ENCODE peak calls at places on chromosomes 4 and X, in seven cellular contexts. C, U, R, B, J, M and T are unnamed samples. For H3K36me3 and H3K4me1, the result is how much of the 10 kb centered on the place peaks cover.

GRCh38 chr4:180336494-180337090 is 1906.6 kb upstream of the TENM3 start:
- DNase-seq in C (no peak), U (no peak), R (no peak), B (no peak), J (no peak), M (no peak), T (peak)

GRCh38 chr4:180767330-180767729 is 1475.9 kb upstream of the TENM3 start:
- DNase-seq in C (no peak), U (no peak), R (no peak), B (no peak), J (no peak), M (no peak), T (peak)

GRCh38 chrX:29528281-29528680 is 687.1 kb upstream of the MAGEB2 start:
- DNase-seq in C (no peak), U (no peak), R (no peak), B (no peak), J (no peak), M (no peak), T (no peak)

GRCh38 chrX:27599928-27600327 is 9.8 kb downstream of the DCAF8L2 start:
- DNase-seq in C (no peak), U (peak), R (no peak), B (no peak), J (no peak), M (no peak), T (no peak)

GRCh38 chr4:176044589-176044951 is 21.1 kb upstream of the WDR17 start:
- DNase-seq in C (peak), U (peak), R (no peak), B (no peak), J (no peak), M (no peak), T (no peak)

GRCh38 chr4:181559637-181560036 is 683.6 kb upstream of the TENM3 start:
- DNase-seq in C (no peak), U (no peak), R (no peak), B (no peak), J (no peak), M (no peak), T (no peak)

GRCh38 chr4:80990851-80991250 is 39.7 kb upstream of the BMP3 start:
- DNase-seq in C (no peak), U (no peak), R (no peak), B (no peak), J (no peak), M (no peak), T (peak)

GRCh38 chrX:138890491-138890890 is 179.0 kb upstream of the FGF13 start:
- DNase-seq in C (no peak), U (peak), R (no peak), B (no peak), J (no peak), M (no peak), T (no peak)

GRCh38 chrX:129574214-129574613 is 34.2 kb downstream of the OCRL start:
- DNase-seq in C (no peak), U (no peak), R (no peak), B (no peak), J (no peak), M (no peak), T (no peak)

GRCh38 chr4:137532869-137533236 is 559 bp upstream of the PCDH18 start:
- DNase-seq in C (no peak), U (peak), R (no peak), B (no peak), J (no peak), M (no peak), T (no peak)

GRCh38 chrX:132532955-132533354 is 44.1 kb upstream of the MBNL3 start:
- DNase-seq in C (no peak), U (peak), R (no peak), B (no peak), J (no peak), M (no peak), T (no peak)

GRCh38 chrX:9267415-9267814 is 197.4 kb upstream of the TBL1X start:
- DNase-seq in C (no peak), U (no peak), R (no peak), B (no peak), J (no peak), M (no peak), T (no peak)

GRCh38 chr4:89685690-89686089 is 151.3 kb downstream of the SNCA start:
- DNase-seq in C (no peak), U (no peak), R (no peak), B (no peak), J (no peak), M (no peak), T (no peak)

GRCh38 chr4:159722052-159722451 is 619.2 kb downstream of the RAPGEF2 start:
- DNase-seq in C (no peak), U (no peak), R (no peak), B (no peak), J (no peak), M (no peak), T (no peak)

GRCh38 chr4:122666527-122667245 is 45.8 kb upstream of the IL21 start:
- DNase-seq in C (no peak), U (peak), R (peak), B (no peak), J (no peak), M (peak), T (no peak)

GRCh38 chrX:129039176-129039575 is 484.1 kb downstream of the SMARCA1 start:
- DNase-seq in C (no peak), U (no peak), R (no peak), B (no peak), J (no peak), M (no peak), T (no peak)

GRCh38 chr4:54877006-54877405 is 219.2 kb downstream of the KIT start:
- DNase-seq in C (no peak), U (peak), R (no peak), B (no peak), J (no peak), M (no peak), T (peak)

GRCh38 chr4:186666750-186667149 is 56.9 kb downstream of the FAT1 start:
- DNase-seq in C (no peak), U (no peak), R (no peak), B (no peak), J (no peak), M (no peak), T (no peak)

GRCh38 chr4:55438314-55438713 is 42.6 kb downstream of the TMEM165 start:
- DNase-seq in C (no peak), U (no peak), R (no peak), B (no peak), J (no peak), M (no peak), T (no peak)

GRCh38 chr4:57162499-57163019 is 52.4 kb upstream of the IGFBP7 start:
- DNase-seq in C (no peak), U (peak), R (no peak), B (no peak), J (no peak), M (no peak), T (no peak)

GRCh38 chr4:76950846-76951321 is 1.3 kb downstream of the SEPTIN11 start:
- DNase-seq in C (peak), U (peak), R (peak), B (no peak), J (no peak), M (no peak), T (peak)

GRCh38 chr4:128810331-128810870 is 901 bp downstream of the JADE1 start:
- DNase-seq in C (peak), U (peak), R (peak), B (peak), J (peak), M (no peak), T (peak)

GRCh38 chr4:159547645-159548308 is 444.9 kb downstream of the RAPGEF2 start:
- DNase-seq in C (no peak), U (peak), R (no peak), B (no peak), J (no peak), M (no peak), T (no peak)

GRCh38 chr4:39613093-39613656 is 25.5 kb downstream of the SMIM14 start:
- DNase-seq in C (no peak), U (peak), R (no peak), B (no peak), J (no peak), M (no peak), T (no peak)

GRCh38 chr4:186707996-186708395 is 15.7 kb downstream of the FAT1 start:
- DNase-seq in C (no peak), U (no peak), R (no peak), B (no peak), J (no peak), M (no peak), T (no peak)

GRCh38 chr4:65651031-65651430 is 19.3 kb downstream of the EPHA5 start:
- DNase-seq in C (no peak), U (peak), R (no peak), B (no peak), J (no peak), M (no peak), T (no peak)

GRCh38 chrX:101417190-101417589 is 9.2 kb downstream of the HNRNPH2 start:
- DNase-seq in C (peak), U (no peak), R (no peak), B (no peak), J (no peak), M (no peak), T (no peak)

GRCh38 chr4:57156242-57156990 is 46.2 kb upstream of the IGFBP7 start:
- DNase-seq in C (no peak), U (no peak), R (no peak), B (no peak), J (no peak), M (no peak), T (no peak)

GRCh38 chrX:53362439-53362838 is 60.0 kb downstream of the SMC1A start:
- DNase-seq in C (no peak), U (no peak), R (no peak), B (no peak), J (no peak), M (no peak), T (no peak)

GRCh38 chrX:14398725-14399124 is 130.6 kb upstream of the GLRA2 start:
- DNase-seq in C (no peak), U (no peak), R (peak), B (no peak), J (no peak), M (no peak), T (no peak)

GRCh38 chr4:110165382-110166285 is 32.8 kb downstream of the ELOVL6 start:
- DNase-seq in C (no peak), U (peak), R (peak), B (peak), J (no peak), M (no peak), T (peak)

GRCh38 chr4:81471361-81472248 is at the start of gene RASGEF1B:
- DNase-seq in C (peak), U (peak), R (peak), B (peak), J (peak), M (no peak), T (peak)

GRCh38 chrX:22135994-22136684 is 104.0 kb downstream of the PHEX start:
- DNase-seq in C (peak), U (peak), R (peak), B (no peak), J (no peak), M (no peak), T (peak)

GRCh38 chr4:2259036-2259540 is 2.8 kb downstream of the MXD4 start:
- DNase-seq in C (peak), U (no peak), R (peak), B (no peak), J (peak), M (no peak), T (no peak)

GRCh38 chr4:9901262-9901661 is 119.8 kb downstream of the DRD5 start:
- DNase-seq in C (no peak), U (no peak), R (peak), B (no peak), J (no peak), M (no peak), T (no peak)

GRCh38 chr4:138562544-138562961 is 320.4 kb upstream of the SLC7A11 start:
- DNase-seq in C (no peak), U (peak), R (no peak), B (no peak), J (no peak), M (no peak), T (peak)

GRCh38 chrX:129649268-129650182 is 5.2 kb downstream of the APLN start:
- DNase-seq in C (no peak), U (peak), R (no peak), B (no peak), J (no peak), M (no peak), T (peak)

DNA sequence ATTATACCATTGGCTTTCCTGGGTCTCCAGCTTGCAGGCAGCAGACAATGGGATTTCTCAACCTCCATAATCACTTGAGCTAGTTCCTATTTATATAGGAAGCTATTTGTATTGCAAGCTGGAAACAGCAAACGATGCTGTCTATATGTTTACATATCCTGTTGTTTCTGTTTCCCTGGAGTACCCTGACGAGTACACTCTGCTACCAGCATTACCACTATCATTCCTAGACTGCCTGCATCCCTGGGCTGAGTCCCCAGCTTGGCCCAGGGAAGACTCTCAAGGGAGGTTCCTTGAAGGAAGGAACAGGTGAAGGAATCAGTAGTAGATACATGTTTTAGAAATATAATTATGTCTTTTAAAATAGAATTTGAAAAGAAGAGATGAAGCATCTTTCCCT is 81.4 kb downstream of the EVC2 start:
- DNase-seq in C (no peak), U (no peak), R (no peak), B (no peak), J (no peak), M (no peak), T (no peak)
- H3K36me3 ChIP-seq in C (under half), U (under half), R (under half), B (under half), J (under half), M (under half), T (under half)

GRCh38 chr4:32460972-32461371 is 1740.8 kb downstream of the PCDH7 start:
- DNase-seq in C (no peak), U (no peak), R (no peak), B (no peak), J (no peak), M (no peak), T (no peak)

GRCh38 chr4:32462944-32463343 is 1742.8 kb downstream of the PCDH7 start:
- DNase-seq in C (peak), U (no peak), R (no peak), B (no peak), J (no peak), M (no peak), T (peak)
- H3K27ac ChIP-seq in C (no peak), U (no peak), R (no peak), B (no peak), J (no peak), M (no peak), T (no peak)

DNA sequence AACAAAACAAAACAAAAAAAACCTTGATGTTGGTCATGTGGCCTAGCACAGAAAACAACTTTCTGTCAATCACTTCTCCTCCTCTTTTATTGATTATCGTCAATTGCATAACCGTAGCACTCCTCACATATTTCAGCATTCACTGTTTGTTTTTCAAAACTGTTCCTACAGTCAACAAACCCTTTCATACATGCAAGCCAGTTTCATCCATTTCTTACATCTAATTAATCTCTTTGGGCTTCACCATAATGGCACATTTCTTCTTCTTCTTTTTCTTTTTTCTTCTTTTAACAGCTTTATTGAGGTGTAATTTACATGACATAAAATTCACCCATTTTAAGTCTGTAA is 246.9 kb downstream of the PTTG2 start:
- DNase-seq in C (no peak), U (no peak), R (no peak), B (no peak), J (no peak), M (no peak), T (no peak)
- H3K4me1 ChIP-seq in C (under half), U (under half), R (under half), B (under half), J (under half), M (under half), T (under half)

GRCh38 chr4:8385611-8386010 is 54.9 kb downstream of the ACOX3 start:
- DNase-seq in C (no peak), U (no peak), R (peak), B (no peak), J (no peak), M (no peak), T (no peak)

GRCh38 chr4:8388471-8388870 is 52.1 kb downstream of the ACOX3 start:
- DNase-seq in C (no peak), U (no peak), R (no peak), B (no peak), J (no peak), M (no peak), T (no peak)

GRCh38 chr4:8386731-8387130 is 53.8 kb downstream of the ACOX3 start:
- DNase-seq in C (no peak), U (no peak), R (no peak), B (no peak), J (no peak), M (no peak), T (no peak)

GRCh38 chr4:8387194-8387593 is 53.3 kb downstream of the ACOX3 start:
- DNase-seq in C (no peak), U (no peak), R (no peak), B (no peak), J (no peak), M (no peak), T (no peak)

GRCh38 chr4:8387615-8388266 is 52.8 kb downstream of the ACOX3 start:
- DNase-seq in C (no peak), U (no peak), R (no peak), B (no peak), J (no peak), M (no peak), T (no peak)
- H3K36me3 ChIP-seq in C (under half), U (under half), R (under half), B (under half), J (half or more), M (under half), T (under half)